ENCODE peak calls at places on chromosomes 11 and 22, in eight cellular contexts. X is OCI-LY7, H is HCT116, N is GM23338, T is GM23248, U is PC-3, L is SK-N-SH, J is hepatocyte. D is an unnamed sample.
A peak's percentile ranks its signal among the peaks of the same experiment; 100 is the strongest.

GRCh38 chr11:84812351-84813083 is 814.6 kb downstream of the DLG2 start:
- DNase-seq in H (no peak), U (no peak), L (no peak), N (no peak), J (no peak), T (peak; percentile 21), X (no peak), D (no peak)

GRCh38 chr11:76642341-76642740 is 28.2 kb downstream of the LRRC32 start:
- DNase-seq in H (no peak), N (no peak), X (no peak), T (no peak), U (no peak), L (no peak), J (no peak), D (no peak)

GRCh38 chr11:32312865-32313403 is 122.4 kb downstream of the WT1 start:
- DNase-seq in U (peak; percentile 83), T (peak; percentile 92), N (peak; percentile 89), H (peak; percentile 63), J (peak; percentile 71), L (peak; percentile 51), X (peak; percentile 24), D (peak; percentile 63)

GRCh38 chr11:63937713-63938480 is 905 bp upstream of the NAA40 start:
- DNase-seq in N (peak; percentile 59), L (peak; percentile 50), X (peak; percentile 78), J (no peak), U (peak; percentile 51), H (no peak), T (no peak), D (peak; percentile 36)

GRCh38 chr22:42180349-42180842 is 49.8 kb upstream of the CYP2D6 start:
- DNase-seq in T (peak; percentile 66), U (no peak), L (no peak), J (peak; percentile 66), N (no peak), H (no peak), X (no peak), D (no peak)

GRCh38 chr22:27217154-27217553 is 559.8 kb downstream of the MIAT start:
- DNase-seq in U (no peak), N (no peak), H (no peak), J (no peak), X (no peak), L (peak; percentile 62), T (no peak), D (no peak)

GRCh38 chr11:114796954-114797721 is 118.8 kb downstream of the NXPE2 start:
- DNase-seq in H (no peak), T (no peak), J (no peak), N (no peak), L (no peak), U (peak; percentile 8), X (no peak), D (no peak)

GRCh38 chr11:63508009-63508408 is 2.1 kb downstream of the LGALS12 start:
- DNase-seq in H (peak; percentile 28), U (peak; percentile 51), L (peak; percentile 37), X (peak; percentile 41), J (peak; percentile 59), T (peak; percentile 14), N (peak; percentile 80), D (peak; percentile 37)

GRCh38 chr11:93498099-93499040 is 44.8 kb downstream of the SMCO4 start:
- DNase-seq in T (peak; percentile 10), N (peak; percentile 44), J (no peak), X (no peak), H (no peak), U (peak; percentile 67), L (no peak), D (no peak)

GRCh38 chr22:41226728-41227655 is 13.7 kb downstream of the CHADL start:
- DNase-seq in T (no peak), X (no peak), L (no peak), U (no peak), J (no peak), N (no peak), H (no peak), D (no peak)

GRCh38 chr11:6900327-6900999 is 8.2 kb upstream of the OR2D2 start:
- DNase-seq in X (peak; percentile 6), L (no peak), J (no peak), U (peak; percentile 30), N (peak; percentile 11), T (peak; percentile 6), H (no peak), D (peak; percentile 18)

GRCh38 chr11:120827820-120828219 is 196.1 kb upstream of the TBCEL start:
- DNase-seq in N (no peak), J (no peak), H (no peak), X (no peak), U (no peak), T (no peak), L (no peak), D (no peak)

GRCh38 chr11:58592760-58593472 is 14.1 kb downstream of the ZFP91 start:
- DNase-seq in J (peak; percentile 13), X (no peak), U (peak; percentile 24), N (no peak), T (no peak), L (no peak), H (no peak), D (peak; percentile 28)

GRCh38 chr11:46410021-46410420 is 18.4 kb upstream of the CHRM4 start:
- DNase-seq in H (no peak), N (peak; percentile 82), U (no peak), T (no peak), L (no peak), J (no peak), X (no peak), D (no peak)

GRCh38 chr11:6458352-6458751 is 15.4 kb downstream of the TRIM3 start:
- DNase-seq in N (no peak), H (no peak), L (no peak), X (no peak), J (no peak), T (no peak), U (peak; percentile 10), D (no peak)

GRCh38 chr11:1877211-1878133 is 14.2 kb downstream of the PRR33 start:
- DNase-seq in T (peak; percentile 33), L (peak; percentile 60), H (no peak), U (peak; percentile 8), J (peak; percentile 61), N (no peak), X (no peak), D (no peak)
- TF ChIP-seq EZH2phosphoT487 in T (no peak), L (no peak), H (no peak), U (no peak), J (no peak), N (no peak), X (no peak), D (no peak)

GRCh38 chr22:23146842-23147205 is 1.5 kb downstream of the RAB36 start:
- DNase-seq in U (no peak), T (no peak), L (no peak), H (no peak), X (no peak), N (no peak), J (no peak), D (no peak)

GRCh38 chr22:23143119-23143518 is 1.3 kb upstream of the RSPH14 start:
- DNase-seq in U (no peak), X (no peak), T (no peak), J (no peak), N (no peak), L (no peak), H (no peak), D (no peak)

GRCh38 chr22:23142546-23143105 is 836 bp upstream of the RSPH14 start:
- DNase-seq in J (no peak), T (no peak), U (no peak), N (no peak), H (no peak), L (no peak), X (no peak), D (no peak)

GRCh38 chr22:23144432-23144831 is 845 bp upstream of the RAB36 start:
- DNase-seq in H (no peak), L (no peak), N (no peak), X (no peak), U (no peak), T (no peak), J (no peak), D (no peak)

DNA sequence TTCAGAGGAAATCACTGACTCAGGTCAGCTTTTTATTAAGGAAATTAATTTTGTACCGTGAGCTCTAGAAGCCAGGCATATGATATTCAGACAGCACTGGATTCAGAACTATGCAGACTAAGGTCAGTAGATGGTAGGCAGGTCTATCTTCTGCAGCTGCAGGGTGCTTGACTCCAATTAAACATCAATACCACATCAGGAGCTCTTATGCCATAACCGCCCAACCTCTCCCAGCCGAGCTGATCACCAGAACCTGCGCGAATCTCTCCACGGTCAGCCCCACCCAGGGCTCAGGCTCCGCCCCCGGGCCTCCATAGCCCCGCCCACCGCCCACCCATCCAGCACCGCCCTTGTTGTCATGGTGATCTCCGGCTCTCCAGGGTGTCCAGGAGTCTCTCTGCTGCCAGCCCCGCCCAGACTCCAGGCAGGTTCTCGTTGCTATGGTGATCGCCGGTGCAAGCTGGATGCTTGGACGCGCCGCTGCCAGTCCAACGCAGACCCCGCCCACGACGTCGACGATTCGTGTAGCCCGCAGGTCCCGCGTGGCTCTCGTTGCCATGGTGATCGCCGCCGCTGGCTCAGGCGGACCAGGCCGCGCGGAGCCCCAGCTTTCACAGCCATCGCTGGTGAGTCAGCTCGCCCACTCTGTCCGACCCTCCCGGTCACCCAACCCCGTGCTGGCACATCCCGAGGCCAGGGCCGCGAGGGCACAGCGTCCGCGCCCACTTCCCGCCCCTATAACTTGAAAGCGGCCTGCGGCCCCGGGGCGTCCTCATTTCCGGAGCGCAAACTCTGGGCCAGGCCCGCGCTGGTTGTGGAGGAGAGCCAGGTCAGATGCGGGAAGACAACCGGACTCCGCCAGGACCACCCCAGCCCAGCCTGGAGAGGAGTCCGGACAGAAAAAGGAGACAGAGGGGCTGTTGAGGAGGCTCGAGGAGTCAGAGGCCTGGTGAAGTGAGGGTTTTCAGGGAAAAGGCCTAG is at the start of gene RAB36:
- DNase-seq in U (peak; percentile 93), N (peak; percentile 100), J (peak; percentile 100), L (peak; percentile 98), X (peak; percentile 75), T (peak; percentile 100), H (peak; percentile 99), D (peak; percentile 100)
- H2AFZ ChIP-seq in U (peak within 1 kb of the TSS; percentile 86), N (peak within 1 kb of the TSS; percentile 99), J (peak within 1 kb of the TSS; percentile 39), L (peak within 1 kb of the TSS; percentile 92), X (peak within 1 kb of the TSS; percentile 92), T (peak within 1 kb of the TSS; percentile 89), H (peak within 1 kb of the TSS; percentile 86), D (peak within 1 kb of the TSS; percentile 52)

GRCh38 chr11:10358696-10359095 is 53.8 kb downstream of the ADM start:
- DNase-seq in L (no peak), T (no peak), J (no peak), X (no peak), H (no peak), N (no peak), U (no peak), D (no peak)
- H3K9me2 ChIP-seq in L (no peaks in the 10 kb centered on the region), T (no peaks in the 10 kb centered on the region), J (no peaks in the 10 kb centered on the region), X (no peaks in the 10 kb centered on the region), H (no peaks in the 10 kb centered on the region), N (peaks cover 22% of the 10 kb centered on the region), U (no peaks in the 10 kb centered on the region), D (no peaks in the 10 kb centered on the region)

DNA sequence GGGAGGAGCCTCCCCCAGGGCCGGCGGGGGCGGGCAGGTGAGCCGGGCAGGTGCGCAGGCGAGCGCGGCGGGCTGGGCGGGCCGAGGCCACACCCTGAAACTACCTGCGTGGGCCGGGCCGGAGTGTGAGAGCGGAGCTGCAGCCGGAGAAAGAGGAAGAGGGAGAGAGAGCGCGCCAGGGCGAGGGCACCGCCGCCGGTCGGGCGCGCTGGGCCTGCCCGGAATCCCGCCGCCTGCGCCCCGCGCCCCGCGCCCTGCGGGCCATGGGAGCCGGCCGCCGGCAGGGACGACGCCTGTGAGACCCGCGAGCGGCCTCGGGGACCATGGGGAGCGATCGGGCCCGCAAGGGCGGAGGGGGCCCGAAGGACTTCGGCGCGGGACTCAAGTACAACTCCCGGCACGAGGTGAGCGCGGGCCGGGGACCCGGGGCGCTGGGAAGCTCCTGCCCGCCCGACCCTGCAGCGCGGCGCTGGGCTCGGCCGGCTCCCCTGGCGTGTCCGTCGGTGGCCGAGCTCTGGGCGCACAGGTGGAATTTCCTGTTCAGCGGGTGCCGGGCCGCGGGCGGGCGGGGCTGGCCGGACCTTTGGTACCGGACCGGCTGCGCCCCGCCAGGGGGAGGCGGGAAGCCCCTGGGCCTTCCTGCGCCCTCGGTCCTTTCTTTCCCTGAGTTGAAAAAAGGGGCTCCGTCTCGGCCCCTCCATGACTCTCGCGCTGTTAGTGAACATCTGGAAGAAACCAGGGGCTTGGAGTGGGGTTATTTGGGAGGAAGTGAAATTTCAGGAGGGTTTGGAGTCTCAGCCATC is at the start of gene ST14:
- DNase-seq in H (no peak), N (peak; percentile 67), J (peak; percentile 86), T (peak; percentile 20), U (peak; percentile 81), L (peak; percentile 54), X (peak; percentile 70), D (peak; percentile 74)
- TF ChIP-seq EZH2phosphoT487 in H (no peak), N (no peak), J (no peak), T (peak; percentile 50), U (no peak), L (no peak), X (no peak), D (no peak)